ENCODE peak calls at places on chromosomes 7 and 10, in six cellular contexts. T is AG04450, B is GM20000, E is Calu3, M is Panc1, V is coronary artery. H is an unnamed sample.

GRCh38 chr7:4612939-4613841 is 68.9 kb upstream of the FOXK1 start:
- DNase-seq in T (no peak), B (no peak), E (peak), M (no peak), V (no peak), H (no peak)

GRCh38 chr7:16135628-16136027 is 285.7 kb downstream of the CRPPA start:
- DNase-seq in T (no peak), B (no peak), E (no peak), M (no peak), V (no peak), H (no peak)

GRCh38 chr7:24788956-24789576 is 31.8 kb upstream of the GSDME start:
- DNase-seq in T (no peak), B (no peak), E (no peak), M (no peak), V (no peak), H (no peak)

GRCh38 chr10:98332623-98333269 is 64.8 kb upstream of the LOXL4 start:
- DNase-seq in T (no peak), B (no peak), E (no peak), M (no peak), V (no peak), H (no peak)

GRCh38 chr7:157851501-157852067 is 514.8 kb downstream of the DNAJB6 start:
- DNase-seq in T (no peak), B (no peak), E (no peak), M (no peak), V (no peak), H (no peak)

GRCh38 chr10:49417311-49418052 is 21.6 kb upstream of the DRGX start:
- DNase-seq in T (no peak), B (no peak), E (no peak), M (no peak), V (no peak), H (no peak)

GRCh38 chr10:15898046-15898445 is 37.7 kb upstream of the MINDY3 start:
- DNase-seq in T (no peak), B (no peak), E (no peak), M (no peak), V (no peak), H (no peak)

GRCh38 chr7:122803323-122803722 is 82.9 kb downstream of the CADPS2 start:
- DNase-seq in T (no peak), B (peak), E (no peak), M (no peak), V (no peak), H (no peak)

GRCh38 chr7:143974457-143974856 is 19.8 kb downstream of the OR2F1 start:
- DNase-seq in T (no peak), B (no peak), E (peak), M (no peak), V (no peak), H (no peak)

DNA sequence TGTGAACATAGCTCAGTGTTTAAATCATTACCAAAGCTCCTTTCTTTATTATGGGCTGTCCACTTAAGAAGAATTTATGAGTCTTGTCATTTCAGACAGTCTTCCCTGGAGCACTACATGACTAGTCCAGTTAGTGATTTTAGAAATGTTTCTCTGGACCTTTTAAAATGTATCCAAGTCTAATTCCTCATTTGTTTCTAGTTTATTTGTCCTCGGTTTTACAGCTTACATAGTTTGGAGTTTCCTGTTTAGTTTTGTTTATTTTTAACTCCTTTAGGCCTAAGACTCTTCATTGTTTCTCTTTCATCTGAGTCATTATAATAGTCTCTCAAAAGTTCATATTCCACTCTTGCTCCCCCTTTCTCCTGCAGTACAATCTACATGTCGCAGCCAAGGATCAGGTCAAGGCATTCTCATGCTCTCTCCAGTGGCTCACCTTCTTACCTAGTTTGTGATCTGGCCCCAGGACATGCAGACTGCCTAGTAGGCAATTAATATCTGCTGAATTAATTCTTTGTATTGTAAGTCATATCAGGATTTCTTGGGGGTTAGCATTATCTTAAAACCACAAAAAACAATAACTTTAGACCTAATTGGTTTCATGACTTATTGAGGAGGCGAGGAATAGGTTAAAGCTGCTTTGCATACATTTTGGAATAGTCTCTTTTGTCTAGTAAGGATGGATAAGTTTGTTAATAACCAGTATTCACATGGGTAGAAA is 93.8 kb downstream of the MAPK8 start:
- DNase-seq in T (no peak), B (no peak), E (no peak), M (no peak), V (no peak), H (no peak)
- TF ChIP-seq CTCF in T (peak), B (no peak), E (no peak), M (no peak), V (no peak), H (no peak)

DNA sequence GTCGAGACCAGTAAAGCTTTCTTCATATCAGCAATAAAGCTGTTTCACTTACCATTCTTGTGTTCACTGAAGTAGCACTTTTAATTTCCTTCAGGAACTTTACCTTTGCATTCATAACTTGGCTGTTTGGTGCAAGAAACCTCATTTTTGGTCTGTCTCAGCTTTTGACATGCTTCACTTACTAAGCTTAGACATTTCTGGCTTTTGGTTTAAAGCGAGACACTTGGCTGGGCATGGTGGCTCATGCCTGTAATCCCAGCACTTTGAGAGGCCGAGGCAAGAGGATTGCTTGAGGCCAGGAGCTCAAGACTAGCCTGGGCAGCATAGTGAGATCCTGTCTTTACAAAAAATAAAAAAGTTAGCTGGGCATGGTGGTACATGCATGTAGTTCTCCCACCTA is 15.8 kb downstream of the PLEKHA1 start:
- DNase-seq in T (no peak), B (no peak), E (no peak), M (no peak), V (no peak), H (no peak)
- TF ChIP-seq CTCF in T (no peak), B (no peak), E (no peak), M (no peak), V (no peak), H (no peak)

DNA sequence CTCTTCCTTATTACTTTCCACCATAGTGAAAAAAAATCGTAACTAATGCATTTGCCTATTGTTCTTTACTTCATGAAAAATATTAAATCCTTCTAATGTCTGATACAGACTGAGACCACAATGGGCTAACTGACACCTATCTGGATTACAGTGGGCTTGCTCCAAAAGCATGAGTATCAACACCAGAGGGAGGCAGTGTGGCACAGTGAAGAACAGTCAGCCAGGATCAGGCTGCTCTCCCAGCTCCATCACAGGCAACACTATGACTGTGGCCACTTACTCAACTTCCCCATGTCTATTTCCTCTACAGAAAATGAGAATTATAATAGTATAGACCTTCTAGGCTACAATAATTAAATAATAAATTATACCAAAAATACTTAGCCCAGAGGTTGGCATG is 97.2 kb downstream of the SLC25A13 start:
- DNase-seq in T (no peak), B (peak), E (no peak), M (no peak), V (no peak), H (no peak)
- TF ChIP-seq CTCF in T (peak), B (no peak), E (no peak), M (no peak), V (no peak), H (peak)

GRCh38 chr7:111750168-111750715 is 187.9 kb upstream of the IMMP2L start:
- DNase-seq in T (no peak), B (no peak), E (no peak), M (no peak), V (no peak), H (no peak)

GRCh38 chr7:111749625-111750024 is 187.3 kb upstream of the IMMP2L start:
- DNase-seq in T (no peak), B (no peak), E (no peak), M (no peak), V (no peak), H (no peak)

GRCh38 chr7:111753968-111754367 is 191.7 kb upstream of the IMMP2L start:
- DNase-seq in T (no peak), B (no peak), E (no peak), M (no peak), V (no peak), H (no peak)

GRCh38 chr7:111750878-111751277 is 188.6 kb upstream of the IMMP2L start:
- DNase-seq in T (no peak), B (no peak), E (no peak), M (no peak), V (no peak), H (no peak)

GRCh38 chr7:111752022-111752582 is 189.8 kb upstream of the IMMP2L start:
- DNase-seq in T (no peak), B (peak), E (peak), M (no peak), V (no peak), H (no peak)
- TF ChIP-seq CTCF in T (peak), B (peak), E (peak), M (peak), V (no peak), H (peak)

GRCh38 chr10:124870854-124871425 is 69.3 kb downstream of the ABRAXAS2 start:
- DNase-seq in T (no peak), B (no peak), E (no peak), M (no peak), V (no peak), H (no peak)

GRCh38 chr10:124872681-124873080 is 69.2 kb upstream of the ZRANB1 start:
- DNase-seq in T (no peak), B (no peak), E (no peak), M (no peak), V (no peak), H (no peak)

GRCh38 chr10:124879136-124879535 is 62.8 kb upstream of the ZRANB1 start:
- DNase-seq in T (no peak), B (no peak), E (no peak), M (no peak), V (no peak), H (no peak)

GRCh38 chr10:124878457-124878739 is 63.5 kb upstream of the ZRANB1 start:
- DNase-seq in T (no peak), B (no peak), E (no peak), M (no peak), V (no peak), H (no peak)

DNA sequence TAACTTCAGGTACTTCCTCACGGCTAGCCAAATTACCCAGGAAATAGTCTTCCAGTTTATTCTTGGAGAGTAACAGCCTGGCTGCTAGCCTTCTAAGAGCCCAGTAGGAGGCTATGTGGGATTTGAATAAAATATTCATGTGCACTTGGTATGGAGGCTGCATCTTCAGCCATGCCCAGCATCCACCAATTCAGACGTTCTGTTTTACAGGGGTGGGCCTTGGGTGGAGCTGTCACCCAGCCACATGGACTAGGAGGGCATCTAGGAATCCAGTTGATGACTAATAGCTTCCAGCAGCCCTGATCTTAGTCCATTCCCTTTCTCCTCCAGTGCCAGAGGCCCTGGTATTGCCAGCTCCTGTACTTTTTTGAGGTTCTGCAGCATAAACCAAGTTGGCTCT is 66.3 kb upstream of the ZRANB1 start:
- DNase-seq in T (no peak), B (no peak), E (no peak), M (no peak), V (no peak), H (no peak)
- TF ChIP-seq CTCF in T (peak), B (no peak), E (no peak), M (no peak), V (no peak), H (peak)

GRCh38 chr10:13707156-13707881 is 120.6 kb downstream of the PRPF18 start:
- DNase-seq in T (peak), B (peak), E (peak), M (no peak), V (peak), H (peak)
- TF ChIP-seq CTCF in T (peak), B (no peak), E (no peak), M (no peak), V (no peak), H (no peak)

DNA sequence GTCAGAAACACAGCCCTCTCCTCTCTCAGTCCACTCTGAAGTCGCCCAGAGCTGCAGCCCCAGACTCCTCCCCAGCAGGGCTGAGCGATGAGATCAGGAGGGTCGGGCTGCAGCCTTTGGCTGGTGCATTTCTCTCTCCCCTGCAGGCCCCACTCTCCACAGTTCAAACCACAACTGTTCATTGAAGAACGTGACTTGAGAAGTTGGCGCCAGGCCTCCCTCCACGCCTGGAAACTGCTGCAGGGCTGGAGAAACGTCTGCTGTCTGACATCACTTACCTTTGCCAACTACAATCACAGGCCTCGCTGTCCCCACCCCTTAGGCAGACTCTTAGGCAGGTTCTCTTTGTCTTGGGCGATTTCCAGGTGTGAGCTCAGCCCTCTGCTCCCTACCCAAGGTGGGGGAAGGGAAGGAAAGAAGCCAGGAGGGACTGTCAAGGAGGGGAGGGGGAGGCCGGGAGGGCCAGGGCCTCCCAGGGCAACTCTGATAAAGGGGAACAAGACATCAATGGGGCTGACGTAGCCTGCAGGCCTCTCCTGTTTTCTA is 32.8 kb downstream of the CALML5 start:
- DNase-seq in T (peak), B (no peak), E (peak), M (no peak), V (no peak), H (no peak)
- TF ChIP-seq CTCF in T (no peak), B (no peak), E (no peak), M (no peak), V (no peak), H (no peak)

DNA sequence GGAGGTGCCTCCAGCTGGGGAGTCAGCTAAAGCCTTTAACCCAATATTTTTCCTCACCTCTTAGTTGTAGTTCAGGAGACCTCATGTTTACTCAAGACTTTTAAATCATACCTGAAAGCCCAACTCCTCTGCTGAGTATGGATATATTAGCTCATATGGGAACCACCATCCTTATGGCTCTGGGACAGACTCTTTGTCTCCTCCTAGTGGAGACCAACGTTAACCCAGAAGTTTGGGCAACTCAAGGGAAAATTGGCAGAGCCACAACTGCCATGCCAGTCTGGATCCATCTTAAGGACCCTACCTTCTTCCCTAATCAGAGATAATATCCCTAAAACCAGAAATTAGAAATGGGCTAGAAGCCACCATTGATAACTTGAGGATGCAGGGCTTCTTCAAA is 80.8 kb downstream of the TMEM106B start:
- DNase-seq in T (no peak), B (peak), E (no peak), M (no peak), V (no peak), H (no peak)
- TF ChIP-seq CTCF in T (peak), B (peak), E (peak), M (peak), V (no peak), H (peak)

GRCh38 chr10:61744469-61744868 is 81.7 kb downstream of the CABCOCO1 start:
- DNase-seq in T (no peak), B (no peak), E (no peak), M (no peak), V (no peak), H (no peak)
- TF ChIP-seq CTCF in T (peak), B (peak), E (no peak), M (peak), V (no peak), H (peak)

GRCh38 chr10:96719205-96719604 is 1.1 kb downstream of the PIK3AP1 start:
- DNase-seq in T (no peak), B (peak), E (peak), M (no peak), V (no peak), H (no peak)
- TF ChIP-seq CTCF in T (no peak), B (no peak), E (no peak), M (no peak), V (no peak), H (no peak)

H was measured in type B pancreatic cell.